ENCODE peak calls at places on chromosomes 12 and 14, in nine cellular contexts. One of them, this sample, is unnamed.

GRCh38 chr14:95329941-95330340 is 10.2 kb upstream of the CLMN start:
- DNase-seq in mucosa of descending colon: no peak
- DNase-seq in fibroblast of lung: no peak
- DNase-seq in heart right ventricle: no peak
- DNase-seq in cardiac fibroblast: no peak
- DNase-seq in lower leg skin: no peak
- DNase-seq in lower lobe of right lung: no peak
- DNase-seq in breast epithelium: no peak
- DNase-seq in hepatocyte: no peak
- DNase-seq in this sample: no peak

GRCh38 chr12:104573-105081 is 38.1 kb downstream of the IQSEC3 start:
- DNase-seq in mucosa of descending colon: peak; percentile 40
- DNase-seq in fibroblast of lung: no peak
- DNase-seq in heart right ventricle: no peak
- DNase-seq in cardiac fibroblast: no peak
- DNase-seq in lower leg skin: no peak
- DNase-seq in lower lobe of right lung: no peak
- DNase-seq in breast epithelium: no peak
- DNase-seq in hepatocyte: peak; percentile 41
- DNase-seq in this sample: no peak

GRCh38 chr12:112023759-112024396 is 10.7 kb downstream of the ERP29 start:
- DNase-seq in mucosa of descending colon: no peak
- DNase-seq in fibroblast of lung: no peak
- DNase-seq in heart right ventricle: no peak
- DNase-seq in cardiac fibroblast: no peak
- DNase-seq in lower leg skin: no peak
- DNase-seq in lower lobe of right lung: no peak
- DNase-seq in breast epithelium: no peak
- DNase-seq in hepatocyte: no peak
- DNase-seq in this sample: no peak

GRCh38 chr14:106681161-106681955 is 1155.0 kb downstream of the TMEM121 start:
- DNase-seq in mucosa of descending colon: no peak
- DNase-seq in fibroblast of lung: no peak
- DNase-seq in heart right ventricle: no peak
- DNase-seq in cardiac fibroblast: no peak
- DNase-seq in lower leg skin: no peak
- DNase-seq in lower lobe of right lung: no peak
- DNase-seq in breast epithelium: no peak
- DNase-seq in hepatocyte: no peak
- DNase-seq in this sample: no peak

GRCh38 chr12:108289342-108290131 is 49.6 kb downstream of the CMKLR1 start:
- DNase-seq in mucosa of descending colon: no peak
- DNase-seq in fibroblast of lung: no peak
- DNase-seq in heart right ventricle: no peak
- DNase-seq in cardiac fibroblast: no peak
- DNase-seq in lower leg skin: peak; percentile 93
- DNase-seq in lower lobe of right lung: no peak
- DNase-seq in breast epithelium: no peak
- DNase-seq in hepatocyte: no peak
- DNase-seq in this sample: no peak

GRCh38 chr12:495466-495865 is 35.7 kb downstream of the B4GALNT3 start:
- DNase-seq in mucosa of descending colon: no peak
- DNase-seq in fibroblast of lung: no peak
- DNase-seq in heart right ventricle: no peak
- DNase-seq in cardiac fibroblast: no peak
- DNase-seq in lower leg skin: peak; percentile 64
- DNase-seq in lower lobe of right lung: no peak
- DNase-seq in breast epithelium: no peak
- DNase-seq in hepatocyte: no peak
- DNase-seq in this sample: no peak

GRCh38 chr12:93441111-93441616 is 583 bp downstream of the UBE2N start:
- DNase-seq in mucosa of descending colon: peak; percentile 73
- DNase-seq in fibroblast of lung: peak; percentile 22
- DNase-seq in heart right ventricle: peak; percentile 23
- DNase-seq in cardiac fibroblast: peak; percentile 25
- DNase-seq in lower leg skin: peak; percentile 88
- DNase-seq in lower lobe of right lung: peak; percentile 73
- DNase-seq in breast epithelium: no peak
- DNase-seq in hepatocyte: peak; percentile 66
- DNase-seq in this sample: peak; percentile 43

GRCh38 chr14:76918751-76919421 is 92.7 kb downstream of the LRRC74A start:
- DNase-seq in mucosa of descending colon: peak; percentile 87
- DNase-seq in fibroblast of lung: peak; percentile 99
- DNase-seq in heart right ventricle: peak; percentile 93
- DNase-seq in cardiac fibroblast: peak; percentile 100
- DNase-seq in lower leg skin: peak; percentile 98
- DNase-seq in lower lobe of right lung: peak; percentile 94
- DNase-seq in breast epithelium: peak; percentile 95
- DNase-seq in hepatocyte: peak; percentile 96
- DNase-seq in this sample: peak; percentile 81

GRCh38 chr12:4287325-4288290 is 14.0 kb downstream of the CCND2 start:
- DNase-seq in mucosa of descending colon: peak; percentile 28
- DNase-seq in fibroblast of lung: no peak
- DNase-seq in heart right ventricle: no peak
- DNase-seq in cardiac fibroblast: no peak
- DNase-seq in lower leg skin: no peak
- DNase-seq in lower lobe of right lung: no peak
- DNase-seq in breast epithelium: no peak
- DNase-seq in hepatocyte: no peak
- DNase-seq in this sample: no peak

GRCh38 chr14:100031506-100032281 is 33.5 kb upstream of the EVL start:
- DNase-seq in mucosa of descending colon: no peak
- DNase-seq in fibroblast of lung: peak; percentile 99
- DNase-seq in heart right ventricle: no peak
- DNase-seq in cardiac fibroblast: peak; percentile 97
- DNase-seq in lower leg skin: no peak
- DNase-seq in lower lobe of right lung: no peak
- DNase-seq in breast epithelium: no peak
- DNase-seq in hepatocyte: peak; percentile 78
- DNase-seq in this sample: no peak

GRCh38 chr12:132229926-132230325 is 85.7 kb downstream of the NOC4L start:
- DNase-seq in mucosa of descending colon: no peak
- DNase-seq in fibroblast of lung: no peak
- DNase-seq in heart right ventricle: no peak
- DNase-seq in cardiac fibroblast: no peak
- DNase-seq in lower leg skin: no peak
- DNase-seq in lower lobe of right lung: no peak
- DNase-seq in breast epithelium: no peak
- DNase-seq in hepatocyte: no peak
- DNase-seq in this sample: no peak

GRCh38 chr14:69088523-69089445 is 64.1 kb downstream of the DCAF5 start:
- DNase-seq in mucosa of descending colon: no peak
- DNase-seq in fibroblast of lung: peak; percentile 84
- DNase-seq in heart right ventricle: no peak
- DNase-seq in cardiac fibroblast: peak; percentile 45
- DNase-seq in lower leg skin: no peak
- DNase-seq in lower lobe of right lung: no peak
- DNase-seq in breast epithelium: no peak
- DNase-seq in hepatocyte: peak; percentile 31
- DNase-seq in this sample: no peak

GRCh38 chr14:52023518-52023917 is 34.2 kb downstream of the RTRAF start:
- DNase-seq in mucosa of descending colon: no peak
- DNase-seq in fibroblast of lung: peak; percentile 86
- DNase-seq in heart right ventricle: peak; percentile 69
- DNase-seq in cardiac fibroblast: peak; percentile 90
- DNase-seq in lower leg skin: no peak
- DNase-seq in lower lobe of right lung: no peak
- DNase-seq in breast epithelium: no peak
- DNase-seq in hepatocyte: no peak
- DNase-seq in this sample: no peak

GRCh38 chr12:115944851-115945496 is 332.5 kb downstream of the MED13L start:
- DNase-seq in mucosa of descending colon: no peak
- DNase-seq in fibroblast of lung: no peak
- DNase-seq in heart right ventricle: no peak
- DNase-seq in cardiac fibroblast: no peak
- DNase-seq in lower leg skin: no peak
- DNase-seq in lower lobe of right lung: no peak
- DNase-seq in breast epithelium: no peak
- DNase-seq in hepatocyte: no peak
- DNase-seq in this sample: no peak

GRCh38 chr12:53298154-53298553 is 1.3 kb upstream of the MYG1 start:
- DNase-seq in mucosa of descending colon: no peak
- DNase-seq in fibroblast of lung: peak; percentile 80
- DNase-seq in heart right ventricle: no peak
- DNase-seq in cardiac fibroblast: peak; percentile 92
- DNase-seq in lower leg skin: no peak
- DNase-seq in lower lobe of right lung: no peak
- DNase-seq in breast epithelium: no peak
- DNase-seq in hepatocyte: no peak
- DNase-seq in this sample: no peak

GRCh38 chr14:89614009-89614691 is 197.1 kb upstream of the FOXN3 start:
- DNase-seq in mucosa of descending colon: no peak
- DNase-seq in fibroblast of lung: no peak
- DNase-seq in heart right ventricle: no peak
- DNase-seq in cardiac fibroblast: no peak
- DNase-seq in lower leg skin: no peak
- DNase-seq in lower lobe of right lung: no peak
- DNase-seq in breast epithelium: no peak
- DNase-seq in hepatocyte: no peak
- DNase-seq in this sample: no peak

GRCh38 chr12:82019533-82019932 is 260.4 kb upstream of the PPFIA2 start:
- DNase-seq in mucosa of descending colon: no peak
- DNase-seq in fibroblast of lung: peak; percentile 6
- DNase-seq in heart right ventricle: no peak
- DNase-seq in cardiac fibroblast: peak; percentile 13
- DNase-seq in lower leg skin: no peak
- DNase-seq in lower lobe of right lung: no peak
- DNase-seq in breast epithelium: no peak
- DNase-seq in hepatocyte: no peak
- DNase-seq in this sample: no peak
- TF ChIP-seq CTCF in mucosa of descending colon: no peak
- TF ChIP-seq CTCF in fibroblast of lung: no peak
- TF ChIP-seq CTCF in heart right ventricle: no peak
- TF ChIP-seq CTCF in cardiac fibroblast: no peak
- TF ChIP-seq CTCF in lower leg skin: no peak
- TF ChIP-seq CTCF in lower lobe of right lung: peak; percentile 22
- TF ChIP-seq CTCF in breast epithelium: no peak
- TF ChIP-seq CTCF in hepatocyte: peak; percentile 28
- TF ChIP-seq CTCF in this sample: no peak

GRCh38 chr12:52148541-52149181 is 43.2 kb downstream of the KRT80 start:
- DNase-seq in mucosa of descending colon: peak; percentile 93
- DNase-seq in fibroblast of lung: no peak
- DNase-seq in heart right ventricle: no peak
- DNase-seq in cardiac fibroblast: no peak
- DNase-seq in lower leg skin: peak; percentile 95
- DNase-seq in lower lobe of right lung: peak; percentile 87
- DNase-seq in breast epithelium: peak; percentile 95
- DNase-seq in hepatocyte: peak; percentile 62
- DNase-seq in this sample: no peak
- TF ChIP-seq CTCF in mucosa of descending colon: no peak
- TF ChIP-seq CTCF in fibroblast of lung: no peak
- TF ChIP-seq CTCF in heart right ventricle: no peak
- TF ChIP-seq CTCF in cardiac fibroblast: no peak
- TF ChIP-seq CTCF in lower leg skin: no peak
- TF ChIP-seq CTCF in lower lobe of right lung: no peak
- TF ChIP-seq CTCF in breast epithelium: no peak
- TF ChIP-seq CTCF in hepatocyte: no peak
- TF ChIP-seq CTCF in this sample: no peak

DNA sequence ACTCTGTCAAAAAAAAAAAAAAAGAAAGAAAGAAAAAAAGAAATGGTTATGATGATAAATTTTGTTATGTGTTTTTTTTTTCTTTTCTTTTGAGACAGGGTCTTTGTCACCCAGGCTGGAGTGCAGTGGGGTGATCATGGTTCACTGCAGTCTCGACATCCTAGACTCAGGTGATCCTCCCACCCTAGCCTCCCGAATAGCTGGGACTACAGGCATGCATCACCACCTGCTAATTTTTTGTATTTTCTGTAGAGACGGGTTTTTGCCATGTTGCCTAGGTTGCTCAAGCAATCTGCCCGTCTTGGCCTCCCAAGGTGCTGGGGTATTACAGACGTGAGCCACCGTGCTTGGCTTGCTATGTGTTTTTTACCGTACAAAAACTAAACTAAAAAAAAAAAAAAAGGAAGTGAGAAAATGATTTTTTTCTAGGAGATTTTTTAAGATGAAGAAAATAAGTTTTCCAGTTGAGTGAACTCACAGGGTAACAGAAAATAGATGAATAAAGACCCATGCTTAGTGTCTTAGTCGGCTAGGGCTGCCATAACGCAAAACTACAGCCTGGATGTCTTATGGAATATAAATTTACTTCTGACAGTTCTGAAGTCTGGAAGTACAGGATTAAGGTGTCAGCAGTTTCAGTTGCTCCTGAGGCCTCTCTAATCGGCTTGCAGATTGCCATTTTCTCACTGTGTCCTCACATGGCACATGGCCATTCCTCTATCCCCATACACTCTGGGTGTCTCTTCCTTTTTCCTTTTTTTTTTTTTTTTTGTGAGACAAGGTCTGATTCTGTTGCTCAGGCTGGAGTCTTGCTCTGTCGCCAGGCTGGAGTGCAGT is 13.2 kb upstream of the APOF start:
- DNase-seq in mucosa of descending colon: no peak
- DNase-seq in fibroblast of lung: no peak
- DNase-seq in heart right ventricle: no peak
- DNase-seq in cardiac fibroblast: no peak
- DNase-seq in lower leg skin: peak; percentile 43
- DNase-seq in lower lobe of right lung: no peak
- DNase-seq in breast epithelium: no peak
- DNase-seq in hepatocyte: no peak
- DNase-seq in this sample: no peak
- TF ChIP-seq CTCF in mucosa of descending colon: no peak
- TF ChIP-seq CTCF in fibroblast of lung: no peak
- TF ChIP-seq CTCF in heart right ventricle: no peak
- TF ChIP-seq CTCF in cardiac fibroblast: no peak
- TF ChIP-seq CTCF in lower leg skin: no peak
- TF ChIP-seq CTCF in lower lobe of right lung: no peak
- TF ChIP-seq CTCF in breast epithelium: no peak
- TF ChIP-seq CTCF in hepatocyte: no peak
- TF ChIP-seq CTCF in this sample: no peak

GRCh38 chr14:78184151-78184550 is 14.0 kb downstream of the NRXN3 start:
- DNase-seq in mucosa of descending colon: no peak
- DNase-seq in fibroblast of lung: no peak
- DNase-seq in heart right ventricle: no peak
- DNase-seq in cardiac fibroblast: no peak
- DNase-seq in lower leg skin: peak; percentile 9
- DNase-seq in lower lobe of right lung: no peak
- DNase-seq in breast epithelium: no peak
- DNase-seq in hepatocyte: no peak
- DNase-seq in this sample: no peak

GRCh38 chr14:78178971-78179370 is 8.8 kb downstream of the NRXN3 start:
- DNase-seq in mucosa of descending colon: no peak
- DNase-seq in fibroblast of lung: no peak
- DNase-seq in heart right ventricle: no peak
- DNase-seq in cardiac fibroblast: no peak
- DNase-seq in lower leg skin: peak; percentile 49
- DNase-seq in lower lobe of right lung: no peak
- DNase-seq in breast epithelium: no peak
- DNase-seq in hepatocyte: no peak
- DNase-seq in this sample: no peak

GRCh38 chr14:78178071-78178470 is 7.9 kb downstream of the NRXN3 start:
- DNase-seq in mucosa of descending colon: no peak
- DNase-seq in fibroblast of lung: no peak
- DNase-seq in heart right ventricle: no peak
- DNase-seq in cardiac fibroblast: no peak
- DNase-seq in lower leg skin: peak; percentile 54
- DNase-seq in lower lobe of right lung: no peak
- DNase-seq in breast epithelium: no peak
- DNase-seq in hepatocyte: no peak
- DNase-seq in this sample: no peak

GRCh38 chr14:78181270-78181669 is 11.1 kb downstream of the NRXN3 start:
- DNase-seq in mucosa of descending colon: no peak
- DNase-seq in fibroblast of lung: no peak
- DNase-seq in heart right ventricle: no peak
- DNase-seq in cardiac fibroblast: no peak
- DNase-seq in lower leg skin: peak; percentile 53
- DNase-seq in lower lobe of right lung: no peak
- DNase-seq in breast epithelium: no peak
- DNase-seq in hepatocyte: no peak
- DNase-seq in this sample: no peak

GRCh38 chr14:78182722-78183121 is 12.5 kb downstream of the NRXN3 start:
- DNase-seq in mucosa of descending colon: no peak
- DNase-seq in fibroblast of lung: no peak
- DNase-seq in heart right ventricle: no peak
- DNase-seq in cardiac fibroblast: no peak
- DNase-seq in lower leg skin: peak; percentile 60
- DNase-seq in lower lobe of right lung: no peak
- DNase-seq in breast epithelium: no peak
- DNase-seq in hepatocyte: no peak
- DNase-seq in this sample: no peak
- TF ChIP-seq CTCF in mucosa of descending colon: no peak
- TF ChIP-seq CTCF in fibroblast of lung: no peak
- TF ChIP-seq CTCF in heart right ventricle: no peak
- TF ChIP-seq CTCF in cardiac fibroblast: no peak
- TF ChIP-seq CTCF in lower leg skin: no peak
- TF ChIP-seq CTCF in lower lobe of right lung: no peak
- TF ChIP-seq CTCF in breast epithelium: no peak
- TF ChIP-seq CTCF in hepatocyte: no peak
- TF ChIP-seq CTCF in this sample: no peak

This sample was measured in glutamatergic neuron.